ENCODE peak calls at places on chromosomes 6 and 20, in five cellular contexts. B is mucosa of descending colon, R is right lobe of liver, K is stomach, E is upper lobe of right lung. P is an unnamed sample. For H3K4me1, the result is how much of the 10 kb centered on the place peaks cover.

GRCh38 chr20:63020681-63021080 is 13.9 kb upstream of the BHLHE23 start:
- DNase-seq in B (no peak), R (no peak), K (no peak), E (no peak), P (no peak)

GRCh38 chr6:85516168-85516567 is 66.3 kb downstream of the NT5E start:
- DNase-seq in E (no peak), B (no peak), R (no peak), K (no peak), P (peak)

GRCh38 chr20:5447188-5447587 is 130.4 kb upstream of the PROKR2 start:
- DNase-seq in B (no peak), K (no peak), R (no peak), E (no peak), P (no peak)

GRCh38 chr6:135830452-135830851 is 21.0 kb upstream of the PDE7B start:
- DNase-seq in K (no peak), R (peak), E (no peak), B (no peak), P (peak)

GRCh38 chr20:24634855-24635254 is 165.4 kb downstream of the SYNDIG1 start:
- DNase-seq in R (no peak), K (no peak), B (no peak), E (no peak), P (peak)

GRCh38 chr20:19275630-19276071 is 63.2 kb downstream of the SLC24A3 start:
- DNase-seq in B (peak), K (peak), R (peak), E (peak), P (peak)

GRCh38 chr6:25324076-25324762 is 45.0 kb downstream of the CARMIL1 start:
- DNase-seq in E (no peak), B (no peak), K (no peak), R (no peak), P (peak)

GRCh38 chr6:31265926-31266325 is 6.0 kb downstream of the HLA-C start:
- DNase-seq in R (no peak), K (no peak), E (no peak), B (no peak), P (no peak)

GRCh38 chr6:16712931-16713484 is 48.3 kb downstream of the ATXN1 start:
- DNase-seq in R (no peak), K (no peak), B (no peak), E (peak), P (peak)

GRCh38 chr6:165969184-165969583 is 198.5 kb downstream of the TBXT start:
- DNase-seq in R (no peak), K (no peak), E (no peak), B (no peak), P (no peak)

GRCh38 chr20:49853640-49854039 is 41.0 kb downstream of the SLC9A8 start:
- DNase-seq in E (no peak), B (no peak), R (no peak), K (no peak), P (peak)

GRCh38 chr20:32458061-32458836 is 100.1 kb downstream of the ASXL1 start:
- DNase-seq in E (no peak), K (no peak), B (no peak), R (no peak), P (no peak)

GRCh38 chr6:155121699-155122098 is 126.6 kb downstream of the TIAM2 start:
- DNase-seq in R (no peak), B (no peak), K (no peak), E (no peak), P (peak)

GRCh38 chr20:57025261-57025660 is 241.2 kb downstream of the BMP7 start:
- DNase-seq in E (no peak), R (no peak), B (no peak), K (no peak), P (no peak)

GRCh38 chr6:157539900-157540752 is 159.1 kb downstream of the ZDHHC14 start:
- DNase-seq in E (no peak), B (no peak), R (peak), K (no peak), P (no peak)

GRCh38 chr6:52570291-52570700 is 6.6 kb downstream of the TRAM2 start:
- DNase-seq in B (no peak), R (no peak), E (no peak), K (no peak), P (no peak)

GRCh38 chr6:129131282-129131681 is 248.3 kb downstream of the LAMA2 start:
- DNase-seq in B (no peak), R (no peak), E (no peak), K (no peak), P (peak)

GRCh38 chr20:62606551-62607201 is 35.6 kb upstream of the SLCO4A1 start:
- DNase-seq in K (peak), E (no peak), R (no peak), B (peak), P (no peak)

GRCh38 chr6:156777866-156778614 is 862 bp downstream of the ARID1B start:
- DNase-seq in E (peak), R (peak), K (peak), B (peak), P (peak)

GRCh38 chr20:61346996-61347906 is 95.2 kb downstream of the CDH4 start:
- DNase-seq in E (no peak), R (no peak), K (no peak), B (no peak), P (no peak)
- H3K4me1 ChIP-seq in E (under half), R (under half), K (under half), B (under half), P (under half)

DNA sequence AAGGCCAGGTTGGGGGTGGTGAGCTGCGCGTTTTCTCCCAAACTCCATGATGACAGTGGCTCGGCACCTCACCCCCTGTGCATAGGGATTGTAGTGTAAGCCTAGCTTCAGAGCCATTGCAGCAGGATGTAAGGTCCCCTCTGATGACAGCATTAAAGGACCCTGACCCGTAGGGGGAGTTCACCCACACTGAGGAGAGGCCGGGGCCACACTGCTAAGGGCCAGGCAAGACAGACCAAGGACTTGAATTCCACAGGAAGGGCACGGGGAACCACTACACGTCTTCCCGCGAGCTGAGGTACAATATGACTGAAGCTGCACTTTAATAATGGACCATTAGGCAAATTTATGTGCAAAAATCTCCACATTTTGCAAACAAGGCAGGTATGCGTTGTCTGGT is 112.0 kb downstream of the FOXA2 start:
- DNase-seq in E (no peak), R (no peak), B (no peak), K (no peak), P (no peak)
- H3K4me1 ChIP-seq in E (under half), R (under half), B (under half), K (under half), P (under half)

GRCh38 chr6:20455175-20456075 is 53.7 kb downstream of the E2F3 start:
- DNase-seq in E (no peak), R (peak), B (no peak), K (no peak), P (peak)
- H3K4me1 ChIP-seq in E (under half), R (under half), B (under half), K (under half), P (under half)

DNA sequence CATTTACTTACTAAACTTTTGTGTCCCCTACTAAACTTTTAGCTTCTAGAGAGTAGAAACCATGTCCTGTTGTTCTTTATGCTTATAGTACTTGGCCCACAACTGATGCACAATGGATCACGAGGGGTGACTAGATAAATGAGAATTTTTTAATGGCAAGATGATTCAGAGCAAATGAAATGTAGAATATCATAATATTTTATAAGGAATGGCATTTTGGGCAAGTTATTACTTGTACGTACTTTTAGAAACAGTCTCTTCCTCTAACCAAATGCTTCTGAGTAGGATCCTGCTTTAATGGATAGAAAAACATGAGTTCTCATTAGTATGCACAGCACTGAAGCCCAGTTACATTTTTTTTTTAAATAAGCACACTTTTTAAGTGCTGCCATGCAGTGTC is 336.3 kb downstream of the NRN1 start:
- DNase-seq in E (no peak), B (no peak), R (no peak), K (no peak), P (no peak)
- H3K4me1 ChIP-seq in E (under half), B (under half), R (under half), K (under half), P (under half)

DNA sequence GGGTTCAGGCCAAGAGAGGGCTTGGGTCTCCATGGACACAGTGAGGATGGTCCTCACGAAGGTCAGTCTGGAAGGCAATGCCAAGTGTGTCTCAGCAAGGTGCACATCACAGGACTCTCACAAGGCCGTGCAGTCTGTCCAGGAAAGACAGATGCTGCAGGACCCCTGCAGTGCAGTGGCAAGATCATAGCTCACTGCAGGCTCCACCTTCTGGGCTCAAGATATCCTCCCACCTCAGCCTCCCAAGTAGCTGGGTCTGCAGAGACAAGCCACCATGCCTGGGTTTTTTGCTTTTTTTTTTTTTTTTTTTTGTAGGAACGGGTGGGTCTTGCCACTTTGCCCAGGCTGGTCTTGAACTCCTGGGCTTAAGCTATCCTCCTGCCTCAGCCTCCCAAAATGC is 26.4 kb downstream of the ZMYND8 start:
- DNase-seq in B (no peak), R (no peak), K (no peak), E (no peak), P (no peak)
- H3K4me1 ChIP-seq in B (under half), R (under half), K (half or more), E (under half), P (half or more)